ENCODE peak calls at places on chromosomes 5 and 9, in six cellular contexts. One of them, this sample, is unnamed. For H3K27me3 and H3K36me3, the result is how much of the 10 kb centered on the place peaks cover.

GRCh38 chr5:3348576-3349535 is 246.8 kb upstream of the IRX1 start:
- DNase-seq in prostate gland: no peak
- DNase-seq in heart left ventricle: no peak
- DNase-seq in HepG2: no peak
- DNase-seq in suprapubic skin: peak
- DNase-seq in tibial nerve: no peak
- DNase-seq in this sample: no peak

GRCh38 chr9:4144869-4145268 is 155.0 kb downstream of the GLIS3 start:
- DNase-seq in prostate gland: peak
- DNase-seq in heart left ventricle: no peak
- DNase-seq in HepG2: no peak
- DNase-seq in suprapubic skin: no peak
- DNase-seq in tibial nerve: no peak
- DNase-seq in this sample: no peak

GRCh38 chr5:91487420-91487819 is 104.3 kb upstream of the ARRDC3 start:
- DNase-seq in prostate gland: no peak
- DNase-seq in heart left ventricle: no peak
- DNase-seq in HepG2: no peak
- DNase-seq in suprapubic skin: no peak
- DNase-seq in tibial nerve: no peak
- DNase-seq in this sample: no peak

GRCh38 chr5:167208911-167209310 is 1082.5 kb upstream of the WWC1 start:
- DNase-seq in prostate gland: no peak
- DNase-seq in heart left ventricle: no peak
- DNase-seq in HepG2: no peak
- DNase-seq in suprapubic skin: no peak
- DNase-seq in tibial nerve: no peak
- DNase-seq in this sample: no peak

GRCh38 chr9:99336531-99336930 is 114.4 kb downstream of the SEC61B start:
- DNase-seq in prostate gland: no peak
- DNase-seq in heart left ventricle: no peak
- DNase-seq in HepG2: no peak
- DNase-seq in suprapubic skin: no peak
- DNase-seq in tibial nerve: no peak
- DNase-seq in this sample: no peak

GRCh38 chr5:132000677-132001453 is 10.6 kb downstream of the ACSL6 start:
- DNase-seq in prostate gland: no peak
- DNase-seq in heart left ventricle: peak
- DNase-seq in HepG2: peak
- DNase-seq in suprapubic skin: no peak
- DNase-seq in tibial nerve: no peak
- DNase-seq in this sample: no peak

GRCh38 chr9:715743-716400 is 125.6 kb upstream of the DMRT1 start:
- DNase-seq in prostate gland: peak
- DNase-seq in heart left ventricle: no peak
- DNase-seq in HepG2: peak
- DNase-seq in suprapubic skin: no peak
- DNase-seq in tibial nerve: no peak
- DNase-seq in this sample: no peak

GRCh38 chr9:130156672-130157071 is 15.5 kb upstream of the NCS1 start:
- DNase-seq in prostate gland: no peak
- DNase-seq in heart left ventricle: no peak
- DNase-seq in HepG2: peak
- DNase-seq in suprapubic skin: no peak
- DNase-seq in tibial nerve: no peak
- DNase-seq in this sample: no peak

GRCh38 chr9:105281926-105282325 is 37.5 kb downstream of the SLC44A1 start:
- DNase-seq in prostate gland: no peak
- DNase-seq in heart left ventricle: no peak
- DNase-seq in HepG2: no peak
- DNase-seq in suprapubic skin: no peak
- DNase-seq in tibial nerve: no peak
- DNase-seq in this sample: no peak

GRCh38 chr5:55737793-55738192 is at the start of gene DDX4:
- DNase-seq in prostate gland: no peak
- DNase-seq in heart left ventricle: no peak
- DNase-seq in HepG2: no peak
- DNase-seq in suprapubic skin: no peak
- DNase-seq in tibial nerve: no peak
- DNase-seq in this sample: no peak

GRCh38 chr5:74402553-74402952 is 238.0 kb downstream of the ENC1 start:
- DNase-seq in prostate gland: no peak
- DNase-seq in heart left ventricle: no peak
- DNase-seq in HepG2: no peak
- DNase-seq in suprapubic skin: no peak
- DNase-seq in tibial nerve: no peak
- DNase-seq in this sample: no peak

GRCh38 chr5:137668574-137669093 is 67.3 kb downstream of the KLHL3 start:
- DNase-seq in prostate gland: no peak
- DNase-seq in heart left ventricle: no peak
- DNase-seq in HepG2: no peak
- DNase-seq in suprapubic skin: no peak
- DNase-seq in tibial nerve: no peak
- DNase-seq in this sample: no peak

GRCh38 chr9:80026121-80026520 is 454.4 kb downstream of the TLE4 start:
- DNase-seq in prostate gland: no peak
- DNase-seq in heart left ventricle: no peak
- DNase-seq in HepG2: no peak
- DNase-seq in suprapubic skin: no peak
- DNase-seq in tibial nerve: no peak
- DNase-seq in this sample: no peak

GRCh38 chr5:96794757-96795156 is 13.0 kb downstream of the ERAP1 start:
- DNase-seq in prostate gland: no peak
- DNase-seq in heart left ventricle: no peak
- DNase-seq in HepG2: no peak
- DNase-seq in suprapubic skin: no peak
- DNase-seq in tibial nerve: no peak
- DNase-seq in this sample: no peak

GRCh38 chr9:136095028-136095494 is at the start of gene NACC2:
- DNase-seq in prostate gland: peak
- DNase-seq in heart left ventricle: peak
- DNase-seq in HepG2: no peak
- DNase-seq in suprapubic skin: no peak
- DNase-seq in tibial nerve: no peak
- DNase-seq in this sample: peak

GRCh38 chr9:110578575-110578895 is 1.0 kb downstream of the SVEP1 start:
- DNase-seq in prostate gland: no peak
- DNase-seq in heart left ventricle: no peak
- DNase-seq in HepG2: no peak
- DNase-seq in suprapubic skin: no peak
- DNase-seq in tibial nerve: no peak
- DNase-seq in this sample: no peak

GRCh38 chr5:168085321-168086040 is 206.0 kb upstream of the WWC1 start:
- DNase-seq in prostate gland: peak
- DNase-seq in heart left ventricle: no peak
- DNase-seq in HepG2: no peak
- DNase-seq in suprapubic skin: no peak
- DNase-seq in tibial nerve: no peak
- DNase-seq in this sample: no peak

GRCh38 chr9:83962165-83962564 is 17.9 kb downstream of the HNRNPK start:
- DNase-seq in prostate gland: no peak
- DNase-seq in heart left ventricle: no peak
- DNase-seq in HepG2: no peak
- DNase-seq in suprapubic skin: no peak
- DNase-seq in tibial nerve: no peak
- DNase-seq in this sample: no peak

GRCh38 chr5:163878490-163878889 is 373.1 kb downstream of the MAT2B start:
- DNase-seq in prostate gland: no peak
- DNase-seq in heart left ventricle: no peak
- DNase-seq in HepG2: no peak
- DNase-seq in suprapubic skin: no peak
- DNase-seq in tibial nerve: no peak
- DNase-seq in this sample: no peak

GRCh38 chr5:161373345-161373707 is 173.2 kb downstream of the GABRB2 start:
- DNase-seq in prostate gland: no peak
- DNase-seq in heart left ventricle: no peak
- DNase-seq in HepG2: no peak
- DNase-seq in suprapubic skin: no peak
- DNase-seq in tibial nerve: no peak
- DNase-seq in this sample: no peak

GRCh38 chr5:33343661-33344327 is 97.0 kb upstream of the TARS1 start:
- DNase-seq in prostate gland: no peak
- DNase-seq in heart left ventricle: no peak
- DNase-seq in HepG2: no peak
- DNase-seq in suprapubic skin: no peak
- DNase-seq in tibial nerve: no peak
- DNase-seq in this sample: no peak

GRCh38 chr5:140342896-140343295 is 3.5 kb downstream of the HBEGF start:
- DNase-seq in prostate gland: no peak
- DNase-seq in heart left ventricle: no peak
- DNase-seq in HepG2: no peak
- DNase-seq in suprapubic skin: no peak
- DNase-seq in tibial nerve: no peak
- DNase-seq in this sample: no peak

GRCh38 chr5:56290378-56291057 is 57.4 kb upstream of the ANKRD55 start:
- DNase-seq in prostate gland: no peak
- DNase-seq in heart left ventricle: no peak
- DNase-seq in HepG2: no peak
- DNase-seq in suprapubic skin: no peak
- DNase-seq in tibial nerve: no peak
- DNase-seq in this sample: no peak

DNA sequence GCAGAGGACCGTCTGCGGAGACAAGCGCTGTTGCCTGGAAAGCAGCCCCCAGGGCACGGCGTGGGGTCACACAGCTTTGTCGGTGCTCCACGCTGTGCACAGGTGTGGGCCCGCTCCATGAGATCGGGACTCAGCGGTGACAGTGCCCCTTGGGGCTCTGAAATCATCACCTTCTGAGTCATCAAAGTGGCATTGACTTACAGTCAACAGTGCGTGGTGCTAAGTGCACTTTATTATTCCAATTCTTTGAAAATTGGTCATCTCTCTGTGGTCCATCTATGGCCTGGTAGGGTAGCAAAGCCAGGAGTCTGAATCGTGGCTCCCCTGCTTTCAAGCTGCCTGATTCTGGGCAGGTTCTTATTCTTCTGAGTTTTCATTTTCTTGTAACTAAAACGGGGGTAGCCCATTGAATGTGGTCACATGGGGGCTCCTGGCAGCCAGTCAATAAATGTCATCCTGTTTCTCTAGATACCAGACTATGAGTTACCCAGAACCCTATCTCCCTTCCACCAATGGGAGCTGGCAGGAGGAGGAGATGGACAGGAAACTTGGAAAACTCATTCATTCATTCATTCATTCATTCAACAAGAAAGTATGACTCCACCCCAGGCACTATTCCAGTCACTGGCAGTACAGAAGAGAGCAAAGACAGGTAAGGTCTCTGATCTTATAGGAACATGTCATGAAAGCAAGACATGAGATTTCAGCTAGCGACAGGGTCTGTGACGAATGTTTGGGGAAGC is 20.3 kb upstream of the UNC5A start:
- DNase-seq in prostate gland: no peak
- DNase-seq in heart left ventricle: no peak
- DNase-seq in HepG2: no peak
- DNase-seq in suprapubic skin: no peak
- DNase-seq in tibial nerve: no peak
- DNase-seq in this sample: no peak
- H3K27me3 ChIP-seq in prostate gland: under half
- H3K27me3 ChIP-seq in heart left ventricle: half or more
- H3K27me3 ChIP-seq in HepG2: half or more
- H3K27me3 ChIP-seq in suprapubic skin: half or more
- H3K27me3 ChIP-seq in tibial nerve: under half
- H3K27me3 ChIP-seq in this sample: under half

DNA sequence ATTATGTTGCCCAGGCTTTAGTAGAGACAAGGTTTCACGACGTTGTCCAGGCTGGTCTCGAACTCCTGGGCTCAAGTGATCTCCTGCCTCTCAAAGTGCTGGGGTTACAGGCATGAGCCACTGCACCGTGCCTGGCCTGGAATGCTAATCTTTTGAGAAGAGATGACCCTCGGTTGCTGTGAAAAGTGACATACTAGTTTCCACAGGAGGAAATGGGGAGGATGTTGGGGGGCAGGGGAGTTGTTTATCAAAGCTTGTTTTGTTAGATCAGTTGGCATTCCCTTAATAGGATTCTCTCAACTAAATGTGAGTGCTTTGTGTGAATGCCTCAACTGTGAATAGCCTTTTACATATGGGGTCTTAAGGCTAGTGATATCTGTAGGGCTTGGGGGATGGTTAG is 16.4 kb upstream of the MATR3 start:
- DNase-seq in prostate gland: no peak
- DNase-seq in heart left ventricle: no peak
- DNase-seq in HepG2: no peak
- DNase-seq in suprapubic skin: no peak
- DNase-seq in tibial nerve: no peak
- DNase-seq in this sample: no peak
- H3K36me3 ChIP-seq in prostate gland: under half
- H3K36me3 ChIP-seq in heart left ventricle: under half
- H3K36me3 ChIP-seq in HepG2: under half
- H3K36me3 ChIP-seq in suprapubic skin: under half
- H3K36me3 ChIP-seq in tibial nerve: under half
- H3K36me3 ChIP-seq in this sample: half or more

GRCh38 chr5:177496111-177497010 is 1.0 kb downstream of the PDLIM7 start:
- DNase-seq in prostate gland: peak
- DNase-seq in heart left ventricle: peak
- DNase-seq in HepG2: peak
- DNase-seq in suprapubic skin: no peak
- DNase-seq in tibial nerve: peak
- DNase-seq in this sample: peak
- TF ChIP-seq CTCF in prostate gland: no peak
- TF ChIP-seq CTCF in heart left ventricle: no peak
- TF ChIP-seq CTCF in HepG2: peak
- TF ChIP-seq CTCF in suprapubic skin: peak
- TF ChIP-seq CTCF in tibial nerve: no peak
- TF ChIP-seq CTCF in this sample: peak

DNA sequence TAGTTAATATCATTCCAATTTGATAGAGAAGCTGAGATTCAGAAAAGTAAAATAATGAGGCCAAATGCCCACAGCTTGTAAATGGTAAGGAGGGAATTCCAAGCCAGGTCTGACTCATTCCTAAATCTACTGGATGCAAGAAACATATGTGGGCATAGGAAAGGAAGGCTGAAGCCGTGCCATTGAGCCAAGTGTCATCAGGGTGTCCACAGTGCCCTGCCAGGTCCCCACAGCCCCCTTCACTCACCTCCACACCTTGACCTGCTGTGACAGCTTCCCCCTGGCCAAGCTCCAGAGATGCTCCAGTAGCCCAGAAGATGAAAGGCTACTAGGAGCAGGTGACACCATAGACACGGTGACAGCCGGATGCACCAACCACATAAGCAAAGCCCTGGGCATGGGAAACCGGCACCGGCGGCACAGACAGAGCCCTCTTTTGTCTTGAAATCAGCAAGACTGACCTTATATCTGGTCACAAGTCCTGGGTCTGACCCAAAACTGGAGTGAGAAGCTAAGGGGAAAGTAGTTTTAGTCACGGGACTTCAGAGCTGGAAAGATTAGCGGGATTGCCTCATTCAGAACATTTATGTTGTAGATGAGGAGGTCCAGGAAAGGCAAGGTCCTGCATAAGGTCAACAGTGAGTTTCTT is 20.1 kb upstream of the FAT2 start:
- DNase-seq in prostate gland: no peak
- DNase-seq in heart left ventricle: no peak
- DNase-seq in HepG2: no peak
- DNase-seq in suprapubic skin: no peak
- DNase-seq in tibial nerve: no peak
- DNase-seq in this sample: no peak
- H3K27me3 ChIP-seq in prostate gland: under half
- H3K27me3 ChIP-seq in heart left ventricle: under half
- H3K27me3 ChIP-seq in HepG2: under half
- H3K27me3 ChIP-seq in suprapubic skin: under half
- H3K27me3 ChIP-seq in tibial nerve: under half
- H3K27me3 ChIP-seq in this sample: under half

This sample was measured in BE2C.